ENCODE peak calls at places on chromosomes 3 and 15, in eight cellular contexts. Z, X, B, E, K, I, A and T are unnamed samples.

GRCh38 chr3:100634493-100635272 is 25.3 kb downstream of the ADGRG7 start:
- DNase-seq in E (peak; percentile 58), B (peak; percentile 37), A (peak; percentile 25), X (peak; percentile 6), I (peak; percentile 43), Z (peak; percentile 54), K (no peak), T (peak; percentile 74)

GRCh38 chr15:41055706-41056105 is 60.4 kb downstream of the INO80 start:
- DNase-seq in Z (no peak), K (no peak), X (no peak), A (no peak), E (no peak), I (no peak), B (no peak), T (no peak)

GRCh38 chr3:179264456-179264855 is 13.5 kb upstream of the KCNMB3 start:
- DNase-seq in I (no peak), A (no peak), K (no peak), E (no peak), B (no peak), Z (no peak), X (no peak), T (no peak)

GRCh38 chr15:60966746-60967145 is 262.4 kb downstream of the RORA start:
- DNase-seq in B (no peak), Z (no peak), K (no peak), X (no peak), A (no peak), I (no peak), E (no peak), T (no peak)

GRCh38 chr3:171850968-171851600 is 7.9 kb downstream of the TMEM212 start:
- DNase-seq in K (no peak), X (no peak), Z (no peak), E (no peak), I (no peak), B (no peak), A (no peak), T (no peak)

GRCh38 chr3:154148541-154148940 is 27.4 kb downstream of the ARHGEF26 start:
- DNase-seq in I (peak; percentile 61), X (no peak), K (no peak), A (no peak), B (no peak), Z (no peak), E (no peak), T (no peak)

GRCh38 chr3:169362261-169362660 is 301.3 kb downstream of the MECOM start:
- DNase-seq in B (no peak), I (peak; percentile 64), K (no peak), E (peak; percentile 74), Z (peak; percentile 79), X (peak; percentile 40), A (peak; percentile 71), T (peak; percentile 78)

GRCh38 chr3:116005404-116005803 is 382.1 kb downstream of the GAP43 start:
- DNase-seq in I (peak; percentile 98), E (no peak), Z (peak; percentile 92), B (no peak), K (peak; percentile 95), A (peak; percentile 92), X (peak; percentile 98), T (no peak)

GRCh38 chr3:104190681-104191080 is 1176.0 kb upstream of the ALCAM start:
- DNase-seq in K (no peak), X (no peak), Z (no peak), I (peak; percentile 61), B (no peak), A (no peak), E (no peak), T (no peak)

GRCh38 chr15:87961851-87962816 is 294.4 kb downstream of the NTRK3 start:
- DNase-seq in E (no peak), X (no peak), B (no peak), K (no peak), I (no peak), Z (no peak), A (no peak), T (no peak)

GRCh38 chr15:25717861-25718504 is 145.1 kb downstream of the ATP10A start:
- DNase-seq in I (no peak), Z (no peak), X (no peak), K (no peak), A (no peak), B (no peak), E (no peak), T (no peak)

GRCh38 chr15:56725386-56725785 is 7.9 kb downstream of the ZNF280D start:
- DNase-seq in I (no peak), K (no peak), X (no peak), A (no peak), E (no peak), Z (no peak), B (peak; percentile 37), T (no peak)

GRCh38 chr15:49430046-49430445 is 7.0 kb downstream of the FGF7 start:
- DNase-seq in Z (no peak), K (no peak), E (no peak), I (no peak), B (no peak), X (no peak), A (no peak), T (no peak)

GRCh38 chr3:154191520-154191919 is 70.3 kb downstream of the ARHGEF26 start:
- DNase-seq in K (no peak), A (no peak), B (no peak), E (no peak), I (peak; percentile 58), X (peak; percentile 27), Z (no peak), T (no peak)

GRCh38 chr15:80942746-80943565 is 46.7 kb downstream of the MESD start:
- DNase-seq in Z (no peak), K (no peak), I (no peak), A (no peak), B (no peak), X (peak; percentile 33), E (no peak), T (no peak)
- H3K4me3 ChIP-seq in Z (no peak overlapping the region), K (no peak overlapping the region), I (no peak overlapping the region), A (no peak overlapping the region), B (no peak overlapping the region), X (no peak overlapping the region), E (no peak overlapping the region), T (no peak overlapping the region)

GRCh38 chr3:194481525-194482195 is 5.1 kb downstream of the ATP13A3 start:
- DNase-seq in B (no peak), A (no peak), K (no peak), Z (no peak), X (no peak), E (no peak), I (no peak), T (no peak)

GRCh38 chr3:194483850-194484249 is 3.0 kb downstream of the ATP13A3 start:
- DNase-seq in K (no peak), X (no peak), I (no peak), E (no peak), Z (no peak), B (no peak), A (no peak), T (no peak)

GRCh38 chr3:194484614-194485013 is 2.2 kb downstream of the ATP13A3 start:
- DNase-seq in E (no peak), X (no peak), B (no peak), K (no peak), A (no peak), Z (no peak), I (no peak), T (no peak)

GRCh38 chr3:194482196-194482593 is 4.6 kb downstream of the ATP13A3 start:
- DNase-seq in X (no peak), Z (no peak), B (no peak), I (no peak), E (no peak), A (no peak), K (no peak), T (no peak)

DNA sequence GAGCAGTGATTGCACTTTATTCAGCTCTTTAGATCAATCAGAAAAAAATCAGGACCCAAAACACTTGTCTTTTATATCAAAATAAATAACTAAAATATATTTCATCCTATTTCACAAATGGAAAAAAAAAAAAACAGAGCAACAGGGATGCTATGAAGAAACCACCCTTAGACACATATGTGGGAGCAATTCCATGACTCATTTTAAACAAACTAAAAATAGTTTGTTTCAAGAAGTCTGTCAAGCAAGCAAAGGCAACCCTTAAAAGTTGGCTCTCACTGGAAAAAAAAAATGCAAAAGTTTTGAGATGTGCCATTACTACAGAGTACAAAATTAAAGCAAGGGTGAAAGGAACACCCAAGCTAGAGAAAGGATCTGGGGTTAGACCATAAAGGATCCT is 5.7 kb downstream of the ATP13A3 start:
- DNase-seq in Z (peak; percentile 77), K (no peak), B (no peak), X (peak; percentile 86), E (no peak), I (peak; percentile 86), A (peak; percentile 75), T (no peak)
- H3K4me3 ChIP-seq in Z (peak overlapping the region; percentile 2), K (peak overlapping the region; percentile 9), B (no peak overlapping the region), X (no peak overlapping the region), E (no peak overlapping the region), I (no peak overlapping the region), A (peak overlapping the region; percentile 43), T (no peak overlapping the region)

DNA sequence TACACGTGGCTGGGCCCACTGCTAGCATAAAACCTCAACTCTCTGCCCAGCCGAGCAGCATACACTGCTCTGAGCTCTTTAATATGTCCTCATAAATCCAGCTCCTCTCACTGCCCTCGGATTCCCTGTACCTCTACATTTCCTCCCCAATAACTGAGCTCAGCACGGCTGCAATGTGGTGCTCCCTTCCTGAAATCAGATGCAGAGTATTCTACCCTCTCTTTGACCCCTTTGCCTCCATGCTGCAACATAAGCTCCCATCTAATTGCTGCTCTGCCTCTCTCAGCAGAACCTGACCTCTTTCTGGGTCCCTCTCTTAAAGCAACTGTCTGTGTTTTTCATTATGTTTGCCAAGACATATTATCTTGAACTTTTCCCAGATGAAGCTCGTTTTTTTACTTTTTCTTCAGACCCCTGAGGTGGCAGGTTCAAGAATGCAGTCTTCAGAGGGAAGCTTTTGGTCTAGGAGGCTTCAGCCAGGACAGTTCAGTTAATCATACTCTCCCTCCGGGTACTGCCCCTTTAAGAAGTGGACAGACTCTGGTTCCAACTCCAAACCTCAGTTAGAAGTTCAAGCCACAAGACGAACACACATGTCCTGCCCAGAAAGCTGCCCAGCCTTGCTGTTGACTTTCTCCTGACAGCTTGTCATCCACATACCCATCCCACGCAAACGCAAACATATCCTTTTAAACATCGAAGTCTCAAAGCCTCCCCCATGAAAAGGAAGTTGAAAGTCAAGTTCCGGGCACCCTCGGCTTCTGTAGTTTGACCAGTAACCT is 81.1 kb upstream of the NEO1 start:
- DNase-seq in K (peak; percentile 18), E (no peak), I (peak; percentile 49), B (no peak), Z (peak; percentile 63), A (peak; percentile 21), X (peak; percentile 33), T (no peak)
- H3K4me3 ChIP-seq in K (peak overlapping the region; percentile 39), E (no peak overlapping the region), I (peak overlapping the region; percentile 43), B (no peak overlapping the region), Z (no peak overlapping the region), A (peak overlapping the region; percentile 40), X (peak overlapping the region; percentile 17), T (no peak overlapping the region)

DNA sequence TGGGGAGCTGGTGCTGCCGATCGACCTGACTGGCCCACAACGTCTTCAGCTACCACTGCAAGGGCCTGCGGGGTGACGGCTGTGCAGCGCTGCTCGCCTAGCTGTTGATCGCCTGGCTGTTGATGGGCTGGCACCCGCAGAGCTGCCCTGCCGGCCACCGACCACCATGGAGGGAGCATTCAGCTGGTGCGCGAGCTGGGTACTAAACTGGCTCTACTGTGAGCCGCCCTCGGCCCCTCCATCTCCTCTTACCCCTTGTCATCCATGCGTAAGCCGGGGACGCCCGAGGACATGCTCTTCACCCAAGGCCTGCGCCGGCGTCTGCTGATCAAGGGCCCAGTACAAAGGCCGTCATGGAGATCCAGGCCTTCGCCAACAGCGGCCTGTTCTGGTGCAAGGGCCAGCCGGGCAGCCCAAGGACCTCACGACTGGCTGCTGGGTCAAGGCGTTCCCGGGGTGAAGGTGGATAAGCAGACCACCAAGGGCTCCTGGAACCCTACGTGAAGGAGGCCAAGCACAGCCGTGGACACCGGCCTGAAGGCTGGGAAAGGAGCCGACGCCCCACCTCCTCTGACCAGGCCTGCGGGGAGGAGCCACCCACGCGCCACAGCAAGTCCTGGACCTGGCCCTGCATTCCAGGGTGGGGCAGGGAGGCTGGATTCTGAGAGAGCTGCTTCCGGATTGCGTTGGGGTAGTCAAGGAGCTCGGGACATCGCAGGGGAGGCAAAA is 46.9 kb downstream of the SFMBT1 start:
- DNase-seq in X (no peak), I (no peak), B (no peak), E (no peak), A (no peak), Z (no peak), K (no peak), T (peak; percentile 61)
- H3K4me3 ChIP-seq in X (no peak overlapping the region), I (no peak overlapping the region), B (no peak overlapping the region), E (no peak overlapping the region), A (no peak overlapping the region), Z (no peak overlapping the region), K (no peak overlapping the region), T (no peak overlapping the region)